ENCODE peak calls at places on chromosome 5, in six cellular contexts. X, H, S, U, D and R are unnamed samples.

GRCh38 chr5:93590511-93590910 is 7.5 kb downstream of the NR2F1 start:
- DNase-seq in D (no peak), H (no peak), U (no peak), X (no peak), S (no peak), R (no peak)

GRCh38 chr5:10857333-10857723 is 96.3 kb upstream of the DAP start:
- DNase-seq in H (no peak), D (no peak), U (peak), X (no peak), S (no peak), R (no peak)

GRCh38 chr5:150613991-150614650 is 26.3 kb upstream of the SYNPO start:
- DNase-seq in D (no peak), S (no peak), H (no peak), U (no peak), X (no peak), R (no peak)

GRCh38 chr5:180315762-180316212 is 23.9 kb upstream of the MAPK9 start:
- DNase-seq in X (peak), U (peak), D (peak), S (peak), H (peak), R (peak)

GRCh38 chr5:15425802-15426201 is 74.2 kb upstream of the FBXL7 start:
- DNase-seq in D (no peak), S (no peak), X (no peak), U (no peak), H (no peak), R (no peak)

GRCh38 chr5:96652769-96653455 is 9.3 kb upstream of the CAST start:
- DNase-seq in S (no peak), X (peak), U (no peak), D (no peak), H (no peak), R (no peak)

GRCh38 chr5:149141224-149141956 is at the start of gene ABLIM3:
- DNase-seq in D (peak), S (peak), U (peak), H (peak), X (peak), R (peak)

GRCh38 chr5:151740958-151741373 is 17.5 kb downstream of the ATOX1 start:
- DNase-seq in H (no peak), S (no peak), X (no peak), U (no peak), D (no peak), R (no peak)

GRCh38 chr5:40521925-40522324 is 157.8 kb upstream of the PTGER4 start:
- DNase-seq in H (no peak), D (no peak), U (no peak), X (no peak), S (no peak), R (no peak)

GRCh38 chr5:1059884-1060263 is 51.3 kb downstream of the NKD2 start:
- DNase-seq in S (no peak), D (no peak), H (no peak), U (peak), X (no peak), R (no peak)

GRCh38 chr5:9437741-9438240 is 108.1 kb downstream of the SEMA5A start:
- DNase-seq in H (no peak), S (no peak), D (no peak), U (no peak), X (no peak), R (no peak)

GRCh38 chr5:59893436-59894227 is at the start of gene PDE4D:
- DNase-seq in S (no peak), D (peak), X (peak), U (peak), H (no peak), R (no peak)

GRCh38 chr5:19960451-19960850 is 27.5 kb downstream of the CDH18 start:
- DNase-seq in X (no peak), D (no peak), U (no peak), S (no peak), H (no peak), R (no peak)

GRCh38 chr5:132464155-132464939 is 26.2 kb downstream of the IRF1 start:
- DNase-seq in X (peak), U (no peak), H (no peak), D (peak), S (peak), R (no peak)

GRCh38 chr5:58114324-58114723 is 345.6 kb downstream of the PLK2 start:
- DNase-seq in X (no peak), S (no peak), U (no peak), H (no peak), D (no peak), R (no peak)